ENCODE peak calls at places on chromosomes 16 and 17, in four cellular contexts. W is PC-9, B is fibroblast of lung, N is GM23338. X is an unnamed sample.

GRCh38 chr16:32116080-32116479 is 137.0 kb upstream of the TP53TG3D start:
- DNase-seq in N (no peak), B (no peak), W (no peak), X (no peak)

GRCh38 chr16:86508947-86509758 is 1.2 kb upstream of the FOXF1 start:
- DNase-seq in B (peak; percentile 87), N (peak; percentile 63), W (peak; percentile 27), X (no peak)

GRCh38 chr16:75087040-75087979 is 29.3 kb downstream of the LDHD start:
- DNase-seq in B (peak; percentile 45), W (no peak), N (no peak), X (no peak)

GRCh38 chr17:78557598-78558039 is 19.6 kb downstream of the DNAH17 start:
- DNase-seq in B (peak; percentile 78), N (no peak), W (no peak), X (no peak)

GRCh38 chr17:12729086-12729485 is 60.2 kb upstream of the ARHGAP44 start:
- DNase-seq in N (no peak), W (no peak), B (peak; percentile 30), X (no peak)

GRCh38 chr16:3481696-3482658 is 13.3 kb downstream of the C16orf90 start:
- DNase-seq in B (no peak), N (no peak), W (no peak), X (no peak)

GRCh38 chr17:80160536-80160935 is 9.3 kb upstream of the CARD14 start:
- DNase-seq in W (no peak), N (peak; percentile 57), B (no peak), X (no peak)

GRCh38 chr16:1929578-1930337 is 11.5 kb upstream of the HS3ST6 start:
- DNase-seq in N (peak; percentile 83), B (peak; percentile 67), W (peak; percentile 94), X (no peak)

GRCh38 chr16:31033709-31034492 is 543 bp downstream of the STX4 start:
- DNase-seq in N (peak; percentile 94), W (peak; percentile 91), B (peak; percentile 63), X (no peak)

GRCh38 chr17:65618516-65618915 is 57.1 kb upstream of the AXIN2 start:
- DNase-seq in W (no peak), N (no peak), B (no peak), X (no peak)

GRCh38 chr16:66598111-66598510 is 6.4 kb upstream of the CMTM3 start:
- DNase-seq in B (no peak), N (no peak), W (no peak), X (no peak)

GRCh38 chr17:75384751-75385150 is 20.7 kb downstream of the GRB2 start:
- DNase-seq in B (no peak), W (no peak), N (no peak), X (no peak)

GRCh38 chr17:74877592-74878543 is 5.1 kb upstream of the FDXR start:
- DNase-seq in N (no peak), W (peak; percentile 88), B (no peak), X (peak; percentile 62)

GRCh38 chr17:57862990-57863667 is 13.3 kb upstream of the MRPS23 start:
- DNase-seq in N (no peak), B (peak; percentile 27), W (no peak), X (no peak)

GRCh38 chr17:42009170-42009569 is 8.1 kb downstream of the DNAJC7 start:
- DNase-seq in N (peak; percentile 32), W (no peak), B (no peak), X (no peak)

GRCh38 chr17:56425483-56425882 is 168.0 kb upstream of the NOG start:
- DNase-seq in N (no peak), W (no peak), B (no peak), X (no peak)

GRCh38 chr16:50193594-50193993 is 40.5 kb downstream of the TENT4B start:
- DNase-seq in N (no peak), B (peak; percentile 77), W (no peak), X (peak; percentile 56)

GRCh38 chr16:56682703-56683397 is 580 bp downstream of the MT1X start:
- DNase-seq in N (peak; percentile 37), W (no peak), B (no peak), X (no peak)

DNA sequence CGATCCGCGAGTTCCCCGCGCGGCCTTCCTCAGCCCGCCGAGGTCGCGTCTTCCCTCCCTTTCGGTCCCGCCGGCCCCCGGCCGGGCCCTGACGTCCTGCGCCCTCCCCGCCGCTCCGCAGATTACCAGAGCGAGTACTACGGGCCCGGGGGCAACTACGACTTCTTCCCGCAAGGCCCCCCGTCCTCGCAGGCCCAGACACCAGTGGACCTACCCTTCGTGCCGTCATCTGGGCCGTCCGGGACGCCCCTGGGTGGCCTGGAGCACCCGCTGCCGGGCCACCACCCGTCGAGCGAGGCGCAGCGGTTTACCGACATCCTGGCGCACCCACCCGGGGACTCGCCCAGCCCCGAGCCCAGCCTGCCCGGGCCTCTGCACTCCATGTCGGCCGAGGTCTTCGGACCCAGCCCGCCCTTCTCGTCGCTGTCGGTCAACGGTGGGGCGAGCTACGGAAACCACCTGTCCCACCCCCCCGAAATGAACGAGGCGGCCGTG is 5.4 kb downstream of the LHX1 start:
- DNase-seq in W (no peak), B (no peak), N (no peak), X (no peak)
- TF ChIP-seq EZH2 in W (no peak), B (no peak), N (no peak), X (no peak)

GRCh38 chr17:34865696-34866095 is 95.6 kb downstream of the CCT6B start:
- DNase-seq in W (no peak), B (no peak), N (no peak), X (no peak)
- H3K27ac ChIP-seq in W (no peak overlapping the region), B (no peak overlapping the region), N (no peak overlapping the region), X (no peak overlapping the region)

GRCh38 chr17:2384439-2385127 is 16.3 kb downstream of the MNT start:
- DNase-seq in B (no peak), W (no peak), N (no peak), X (no peak)

GRCh38 chr17:2386400-2387085 is 14.3 kb downstream of the MNT start:
- DNase-seq in W (peak; percentile 89), N (no peak), B (no peak), X (no peak)

GRCh38 chr17:2380225-2380922 is 20.5 kb downstream of the MNT start:
- DNase-seq in N (no peak), B (no peak), W (no peak), X (no peak)

GRCh38 chr17:2385240-2386202 is 15.3 kb downstream of the MNT start:
- DNase-seq in B (no peak), W (no peak), N (peak; percentile 38), X (no peak)

DNA sequence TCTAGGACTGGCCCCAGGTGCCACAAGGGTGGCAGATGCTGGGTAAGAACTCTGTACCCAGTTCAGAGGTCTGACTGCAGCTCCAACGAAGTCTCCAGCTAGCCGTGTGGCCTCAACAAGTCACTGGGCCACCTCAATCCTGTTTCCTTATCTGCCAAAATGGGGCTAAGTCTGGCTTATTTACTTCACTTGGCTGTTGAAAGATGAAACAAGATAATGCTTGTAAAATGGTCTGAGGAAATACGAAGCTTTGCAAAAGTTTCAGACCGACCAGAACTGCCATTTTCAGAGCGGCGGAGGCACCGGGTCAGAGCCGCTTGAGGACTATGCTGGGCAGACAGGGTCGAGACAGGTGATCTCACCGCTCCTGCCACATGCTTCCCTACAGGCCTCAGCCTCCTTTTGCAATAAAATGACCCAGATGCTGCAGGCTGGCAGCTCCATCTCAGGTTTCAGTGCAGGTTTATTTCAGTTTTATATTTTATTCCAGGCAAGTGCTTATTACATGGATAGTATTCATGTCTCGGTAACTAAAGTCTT is 17.2 kb downstream of the MNT start:
- DNase-seq in B (no peak), W (no peak), N (no peak), X (no peak)
- H3K4me1 ChIP-seq in B (no peaks in the 10 kb centered on the region), W (no peaks in the 10 kb centered on the region), N (peaks cover 18% of the 10 kb centered on the region), X (peaks cover 2% of the 10 kb centered on the region)

DNA sequence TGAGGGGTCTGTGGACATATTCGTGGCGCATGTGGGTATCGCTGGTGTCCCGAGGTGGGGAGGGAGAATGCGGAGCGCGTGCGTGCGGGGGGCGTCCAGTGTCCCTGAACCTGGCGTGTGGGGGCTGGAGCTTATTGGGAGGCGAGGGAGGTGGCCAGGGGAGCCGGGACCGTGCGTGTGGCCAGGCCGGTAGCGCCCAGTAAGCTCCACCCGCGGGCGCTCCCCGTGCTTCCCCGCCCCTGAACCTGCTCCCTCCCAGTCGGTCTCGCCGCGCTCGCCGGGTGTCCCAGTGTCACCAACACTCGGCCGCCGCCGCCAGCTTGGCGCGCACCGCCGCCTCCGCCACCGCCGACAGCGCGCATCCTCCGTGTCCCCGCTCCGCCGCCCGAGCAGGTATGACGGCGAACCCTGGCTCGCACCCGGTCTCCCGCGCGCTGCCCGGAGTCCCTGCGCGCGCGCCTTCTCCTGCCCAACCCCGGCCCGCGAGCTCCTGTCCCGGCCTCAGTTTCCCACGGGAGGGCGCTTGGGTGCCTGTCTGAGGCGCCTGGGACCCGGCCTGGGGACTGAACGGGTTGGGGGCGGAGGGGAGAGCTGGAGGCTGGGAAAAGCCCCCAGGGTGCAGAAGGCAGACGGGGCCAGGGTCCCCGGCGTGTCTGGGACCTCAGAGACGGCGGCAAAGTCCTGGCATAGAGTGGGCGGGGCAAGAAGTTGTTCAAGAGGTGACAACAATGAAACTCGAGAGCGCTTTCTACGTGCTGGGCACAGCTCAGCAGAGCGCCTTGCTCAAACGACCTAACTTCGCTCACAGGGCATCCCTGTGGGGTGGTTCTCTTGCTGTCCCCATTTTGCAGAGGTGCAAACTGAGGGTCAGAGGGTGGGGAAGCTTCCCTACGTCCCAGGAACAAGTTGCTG is at the start of gene SCNN1B:
- DNase-seq in N (peak; percentile 71), W (peak; percentile 42), B (no peak), X (no peak)
- TF ChIP-seq EZH2 in N (no peak), W (no peak), B (peak; percentile 45), X (peak; percentile 51)

GRCh38 chr17:40694584-40694983 is 9.0 kb downstream of the KRT24 start:
- DNase-seq in B (no peak), W (peak; percentile 59), N (peak; percentile 35), X (no peak)

GRCh38 chr17:40699359-40699758 is 4.2 kb downstream of the KRT24 start:
- DNase-seq in W (no peak), B (no peak), N (no peak), X (no peak)

GRCh38 chr17:40699880-40700279 is 3.7 kb downstream of the KRT24 start:
- DNase-seq in B (no peak), W (no peak), N (no peak), X (no peak)

GRCh38 chr17:40696651-40697072 is 6.9 kb downstream of the KRT24 start:
- DNase-seq in N (no peak), B (no peak), W (no peak), X (no peak)

DNA sequence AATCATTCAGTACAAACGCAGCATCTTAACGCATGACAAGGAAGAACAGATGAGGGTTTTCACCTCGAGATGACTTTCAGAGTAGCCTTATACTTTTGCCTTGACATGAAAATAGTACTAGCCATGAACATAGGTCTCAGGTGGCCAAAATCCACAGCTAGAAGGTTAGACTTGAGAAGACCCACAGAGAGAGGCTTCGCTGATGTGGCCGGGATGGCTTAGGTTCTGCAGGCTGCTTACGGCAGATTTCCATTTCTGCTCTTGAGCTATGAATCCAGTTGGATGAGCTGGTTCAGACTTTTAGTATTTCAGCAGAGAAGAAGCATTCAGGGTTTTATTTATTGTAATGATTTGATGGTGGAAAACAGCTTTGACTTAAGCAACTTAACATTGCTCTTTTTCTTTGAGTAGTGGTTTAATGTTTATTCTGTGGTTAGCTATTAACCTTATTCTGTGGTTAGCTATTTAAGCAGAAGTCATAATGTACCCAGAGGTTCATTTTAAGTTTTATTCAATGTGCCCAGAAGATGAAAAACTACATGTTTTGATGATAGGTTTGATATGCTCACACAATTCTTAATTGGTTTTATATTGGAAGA is 7.6 kb downstream of the KRT24 start:
- DNase-seq in N (no peak), W (no peak), B (no peak), X (no peak)
- H3K27ac ChIP-seq in N (no peak overlapping the region), W (peak overlapping the region; percentile 42), B (no peak overlapping the region), X (no peak overlapping the region)